ENCODE peak calls at places on chromosomes 12 and 14, in five cellular contexts. H, S, A, K and U are unnamed samples.

GRCh38 chr12:39103552-39104165 is 198.3 kb upstream of the CPNE8 start:
- DNase-seq in H (no peak), S (peak; percentile 19), A (no peak), K (peak; percentile 60), U (no peak)

GRCh38 chr14:24171422-24172260 is at the start of gene REC8:
- DNase-seq in H (peak; percentile 44), S (no peak), A (no peak), K (no peak), U (no peak)

GRCh38 chr12:6943387-6943718 is 263 bp upstream of the RNU7-1 start:
- DNase-seq in H (peak; percentile 77), S (no peak), A (no peak), K (peak; percentile 73), U (no peak)

GRCh38 chr12:4307593-4308333 is 13.2 kb upstream of the TIGAR start:
- DNase-seq in H (no peak), S (no peak), A (peak; percentile 85), K (peak; percentile 35), U (peak; percentile 80)

GRCh38 chr14:34782031-34782430 is 67.6 kb upstream of the CFL2 start:
- DNase-seq in H (no peak), S (no peak), A (no peak), K (no peak), U (no peak)

GRCh38 chr12:21891763-21892217 is 49.4 kb downstream of the ABCC9 start:
- DNase-seq in H (no peak), S (no peak), A (no peak), K (no peak), U (no peak)

GRCh38 chr14:73589128-73589527 is 2.5 kb upstream of the ACOT4 start:
- DNase-seq in H (no peak), S (no peak), A (no peak), K (no peak), U (no peak)

GRCh38 chr14:72783741-72784140 is 110.2 kb downstream of the DPF3 start:
- DNase-seq in H (no peak), S (no peak), A (no peak), K (no peak), U (no peak)

GRCh38 chr14:91300283-91300841 is 55.9 kb upstream of the GPR68 start:
- DNase-seq in H (no peak), S (no peak), A (no peak), K (no peak), U (no peak)

GRCh38 chr14:61566537-61567225 is 128.6 kb upstream of the HIF1A start:
- DNase-seq in H (no peak), S (no peak), A (no peak), K (no peak), U (no peak)

GRCh38 chr12:104877107-104877705 is 80.9 kb downstream of the SLC41A2 start:
- DNase-seq in H (peak; percentile 25), S (no peak), A (no peak), K (no peak), U (no peak)

GRCh38 chr12:24425601-24425970 is 476.1 kb upstream of the SOX5 start:
- DNase-seq in H (no peak), S (no peak), A (no peak), K (no peak), U (no peak)

GRCh38 chr12:99704458-99704857 is 56.9 kb downstream of the GARIN6 start:
- DNase-seq in H (no peak), S (no peak), A (no peak), K (no peak), U (no peak)